ENCODE peak calls at places on chromosomes 2 and 18, in four cellular contexts. P is left lung, M is AG09319, C is HFF-Myc. W is an unnamed sample.

GRCh38 chr18:53489266-53489665 is 735.2 kb downstream of the MBD2 start:
- DNase-seq in P (no peak), M (no peak), C (no peak), W (no peak)

GRCh38 chr18:50315100-50315871 is 27.8 kb upstream of the CXXC1 start:
- DNase-seq in P (no peak), M (no peak), C (no peak), W (no peak)

GRCh38 chr2:121617042-121617599 is 32.1 kb downstream of the CLASP1 start:
- DNase-seq in P (no peak), M (no peak), C (no peak), W (no peak)

GRCh38 chr18:28114472-28114871 is 62.5 kb downstream of the CDH2 start:
- DNase-seq in P (no peak), M (no peak), C (no peak), W (no peak)

GRCh38 chr2:238596571-238597551 is 170.1 kb downstream of the ASB1 start:
- DNase-seq in P (no peak), M (peak), C (peak), W (no peak)

GRCh38 chr18:79394438-79395307 is 1.1 kb upstream of the NFATC1 start:
- DNase-seq in P (peak), M (no peak), C (no peak), W (no peak)

GRCh38 chr18:29157057-29157780 is 980.3 kb upstream of the CDH2 start:
- DNase-seq in P (no peak), M (no peak), C (no peak), W (no peak)

GRCh38 chr2:23399674-23400261 is 14.8 kb downstream of the KLHL29 start:
- DNase-seq in P (no peak), M (no peak), C (no peak), W (no peak)

GRCh38 chr2:206086683-206087350 is 843 bp upstream of the INO80D start:
- DNase-seq in P (no peak), M (no peak), C (no peak), W (no peak)

GRCh38 chr18:33600846-33601245 is 22.8 kb downstream of the ASXL3 start:
- DNase-seq in P (no peak), M (no peak), C (no peak), W (no peak)

GRCh38 chr2:69811591-69811990 is 17.9 kb upstream of the GMCL1 start:
- DNase-seq in P (no peak), M (no peak), C (no peak), W (no peak)

GRCh38 chr2:133894429-133894828 is 326.2 kb upstream of the NCKAP5 start:
- DNase-seq in P (no peak), M (no peak), C (no peak), W (no peak)

GRCh38 chr2:206212673-206213513 is 53.2 kb downstream of the EEF1B2 start:
- DNase-seq in P (no peak), M (peak), C (no peak), W (no peak)

GRCh38 chr2:232624554-232624842 is 8.9 kb upstream of the EFHD1 start:
- DNase-seq in P (no peak), M (no peak), C (no peak), W (no peak)

GRCh38 chr2:120330946-120331822 is 14.8 kb upstream of the INHBB start:
- DNase-seq in P (peak), M (no peak), C (no peak), W (no peak)

GRCh38 chr2:58866040-58866439 is 624.9 kb upstream of the FANCL start:
- DNase-seq in P (no peak), M (no peak), C (no peak), W (no peak)

GRCh38 chr2:152098033-152098797 is 629 bp downstream of the CACNB4 start:
- DNase-seq in P (peak), M (no peak), C (no peak), W (no peak)

GRCh38 chr2:234467289-234467688 is 29.6 kb downstream of the ARL4C start:
- DNase-seq in P (no peak), M (no peak), C (no peak), W (no peak)

GRCh38 chr2:167756427-167756826 is 491.0 kb downstream of the STK39 start:
- DNase-seq in P (no peak), M (no peak), C (no peak), W (no peak)

GRCh38 chr2:13650586-13651180 is 933.9 kb downstream of the TRIB2 start:
- DNase-seq in P (no peak), M (no peak), C (no peak), W (no peak)

GRCh38 chr2:72367530-72368225 is 220.0 kb upstream of the CYP26B1 start:
- DNase-seq in P (no peak), M (peak), C (peak), W (no peak)

GRCh38 chr18:58394046-58394445 is 234.8 kb downstream of the ALPK2 start:
- DNase-seq in P (no peak), M (no peak), C (no peak), W (no peak)

GRCh38 chr2:131431336-131431735 is 44.6 kb upstream of the TUBA3D start:
- DNase-seq in P (no peak), M (no peak), C (peak), W (no peak)

GRCh38 chr2:99821572-99822369 is 320.6 kb downstream of the AFF3 start:
- DNase-seq in P (no peak), M (no peak), C (no peak), W (no peak)

GRCh38 chr2:216189410-216189809 is 80.3 kb downstream of the XRCC5 start:
- DNase-seq in P (no peak), M (no peak), C (no peak), W (no peak)

GRCh38 chr2:8536686-8537571 is 144.9 kb upstream of the ID2 start:
- DNase-seq in P (no peak), M (no peak), C (no peak), W (peak)

GRCh38 chr2:203636896-203637818 is 69.3 kb upstream of the CD28 start:
- DNase-seq in P (no peak), M (no peak), C (no peak), W (no peak)

GRCh38 chr18:74115046-74115445 is 32.6 kb downstream of the FBXO15 start:
- DNase-seq in P (no peak), M (no peak), C (no peak), W (no peak)

GRCh38 chr2:30706534-30707303 is 100.5 kb downstream of the CAPN13 start:
- DNase-seq in P (no peak), M (no peak), C (no peak), W (peak)

GRCh38 chr2:1563084-1563857 is 150.0 kb downstream of the TPO start:
- DNase-seq in P (peak), M (no peak), C (no peak), W (no peak)

GRCh38 chr18:54931152-54931551 is 28.1 kb downstream of the CCDC68 start:
- DNase-seq in P (no peak), M (no peak), C (no peak), W (no peak)

GRCh38 chr2:197596751-197597150 is 78.6 kb downstream of the RFTN2 start:
- DNase-seq in P (no peak), M (no peak), C (no peak), W (no peak)

GRCh38 chr18:30639361-30639760 is 403.2 kb downstream of the DSC3 start:
- DNase-seq in P (no peak), M (no peak), C (no peak), W (no peak)

GRCh38 chr2:191318037-191318728 is 73.0 kb downstream of the MYO1B start:
- DNase-seq in P (no peak), M (no peak), C (no peak), W (no peak)

GRCh38 chr2:118589726-118590125 is 257.7 kb downstream of the EN1 start:
- DNase-seq in P (no peak), M (no peak), C (no peak), W (no peak)
- TF ChIP-seq CTCF in P (no peak), M (no peak), C (no peak), W (no peak)

GRCh38 chr18:75344161-75344560 is 83.3 kb downstream of the SMIM21 start:
- DNase-seq in P (no peak), M (no peak), C (no peak), W (no peak)
- TF ChIP-seq CTCF in P (no peak), M (no peak), C (no peak), W (no peak)

GRCh38 chr2:161424179-161424763 is 8.2 kb downstream of the TBR1 start:
- DNase-seq in P (no peak), M (no peak), C (no peak), W (no peak)

GRCh38 chr2:161424992-161425391 is 8.9 kb downstream of the TBR1 start:
- DNase-seq in P (no peak), M (no peak), C (no peak), W (no peak)

GRCh38 chr2:161425966-161426365 is 9.9 kb downstream of the TBR1 start:
- DNase-seq in P (no peak), M (no peak), C (no peak), W (no peak)

GRCh38 chr2:161422812-161423211 is 6.7 kb downstream of the TBR1 start:
- DNase-seq in P (no peak), M (no peak), C (no peak), W (no peak)

GRCh38 chr2:161423351-161424178 is 7.5 kb downstream of the TBR1 start:
- DNase-seq in P (peak), M (no peak), C (no peak), W (no peak)
- TF ChIP-seq CTCF in P (no peak), M (no peak), C (no peak), W (no peak)

DNA sequence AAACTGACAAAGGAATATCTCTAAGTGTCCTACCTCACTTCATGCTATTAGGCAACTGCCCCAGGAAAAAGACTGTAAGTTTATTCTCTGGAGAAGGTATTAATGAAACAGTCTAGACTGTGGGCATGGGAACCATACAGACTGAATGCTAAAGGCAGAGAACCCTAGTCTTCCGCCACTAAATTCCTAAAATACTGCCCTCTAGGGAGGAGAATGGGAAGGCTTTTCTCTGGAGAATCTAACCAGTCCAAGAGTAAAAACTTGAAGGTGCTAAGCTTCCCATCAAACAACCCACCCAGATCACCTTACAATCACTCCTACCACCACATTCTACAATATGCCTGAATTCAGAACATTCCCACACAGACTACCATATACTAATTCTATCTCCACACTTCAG is 3.4 kb downstream of the SRBD1 start:
- DNase-seq in P (no peak), M (no peak), C (no peak), W (no peak)
- TF ChIP-seq CTCF in P (peak), M (peak), C (peak), W (peak)